ENCODE peak calls at places on chromosomes 4 and X, in seven cellular contexts. U, Z, N, R, M, X and G are unnamed samples.

GRCh38 chrX:39194673-39195072 is 393.4 kb downstream of the MID1IP1 start:
- DNase-seq in U (no peak), Z (no peak), N (no peak), R (no peak), M (no peak), X (no peak), G (no peak)

GRCh38 chr4:163404080-163404479 is 60.4 kb downstream of the NPY5R start:
- DNase-seq in U (no peak), Z (no peak), N (no peak), R (no peak), M (no peak), X (no peak), G (no peak)

GRCh38 chr4:106344324-106344970 is 24.1 kb downstream of the GIMD1 start:
- DNase-seq in U (peak), Z (no peak), N (no peak), R (peak), M (no peak), X (no peak), G (no peak)

GRCh38 chr4:93313207-93313606 is 515.3 kb upstream of the ATOH1 start:
- DNase-seq in U (no peak), Z (no peak), N (no peak), R (peak), M (no peak), X (no peak), G (no peak)

GRCh38 chr4:121675715-121676114 is 21.1 kb downstream of the ANXA5 start:
- DNase-seq in U (no peak), Z (no peak), N (no peak), R (no peak), M (no peak), X (no peak), G (no peak)

GRCh38 chr4:153218961-153219360 is 14.7 kb downstream of the TRIM2 start:
- DNase-seq in U (no peak), Z (no peak), N (no peak), R (peak), M (no peak), X (no peak), G (no peak)

GRCh38 chrX:97310373-97310772 is 426.7 kb downstream of the RPA4 start:
- DNase-seq in U (no peak), Z (no peak), N (no peak), R (peak), M (no peak), X (no peak), G (no peak)

GRCh38 chr4:98908182-98908581 is 20.8 kb downstream of the EIF4E start:
- DNase-seq in U (no peak), Z (no peak), N (no peak), R (peak), M (no peak), X (no peak), G (no peak)

GRCh38 chrX:88886908-88887307 is 139.9 kb downstream of the CPXCR1 start:
- DNase-seq in U (no peak), Z (no peak), N (no peak), R (no peak), M (no peak), X (no peak), G (no peak)

GRCh38 chr4:23297327-23297726 is 592.5 kb downstream of the PPARGC1A start:
- DNase-seq in U (no peak), Z (no peak), N (no peak), R (no peak), M (no peak), X (no peak), G (no peak)

DNA sequence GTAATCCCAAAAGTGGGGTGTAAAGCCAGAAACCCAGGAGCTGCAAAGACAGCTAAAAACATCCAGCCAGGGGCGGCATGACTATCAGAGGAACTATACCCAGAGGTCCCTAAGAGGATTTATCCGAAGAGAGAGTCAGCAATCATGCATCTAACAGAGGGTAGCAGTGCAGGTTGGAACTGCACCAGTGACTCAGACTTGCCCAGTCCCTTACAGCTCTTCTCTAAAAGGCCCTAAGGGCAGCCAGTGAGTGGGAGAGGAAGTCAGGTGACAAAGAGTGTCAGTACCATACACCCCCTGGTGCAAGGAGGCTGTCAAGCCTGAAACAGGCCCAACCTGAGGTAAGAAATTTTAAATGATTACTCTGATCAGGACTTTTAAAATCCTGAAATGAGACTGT is 88.1 kb downstream of the CAMK2D start:
- DNase-seq in U (no peak), Z (no peak), N (no peak), R (peak), M (no peak), X (no peak), G (no peak)
- TF ChIP-seq CTCF in U (no peak), Z (no peak), N (no peak), R (no peak), M (no peak), X (no peak), G (no peak)

GRCh38 chr4:24473309-24473721 is 111.0 kb downstream of the DHX15 start:
- DNase-seq in U (no peak), Z (no peak), N (no peak), R (peak), M (no peak), X (peak), G (no peak)
- TF ChIP-seq CTCF in U (no peak), Z (no peak), N (peak), R (no peak), M (peak), X (no peak), G (peak)

DNA sequence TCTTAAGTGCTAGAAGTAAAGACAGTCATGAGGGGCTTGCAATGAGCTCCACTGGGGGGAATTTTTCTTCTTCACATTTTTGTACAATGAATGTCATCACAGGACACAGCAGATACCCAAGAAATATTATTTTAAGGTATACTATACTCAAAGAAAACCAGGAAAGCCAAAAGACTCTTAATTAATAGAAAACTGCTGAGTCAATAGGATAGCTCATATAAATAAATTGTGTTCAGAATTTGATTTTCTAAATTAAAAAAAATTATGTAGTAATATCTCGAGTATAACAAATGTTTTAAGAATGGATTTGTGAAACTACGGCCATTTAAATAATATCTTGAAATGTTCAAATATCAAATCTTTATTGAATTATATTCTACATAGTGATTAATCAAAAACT is 25.7 kb upstream of the CXCL8 start:
- DNase-seq in U (no peak), Z (no peak), N (no peak), R (no peak), M (no peak), X (no peak), G (no peak)
- TF ChIP-seq CTCF in U (no peak), Z (no peak), N (no peak), R (no peak), M (no peak), X (no peak), G (no peak)

DNA sequence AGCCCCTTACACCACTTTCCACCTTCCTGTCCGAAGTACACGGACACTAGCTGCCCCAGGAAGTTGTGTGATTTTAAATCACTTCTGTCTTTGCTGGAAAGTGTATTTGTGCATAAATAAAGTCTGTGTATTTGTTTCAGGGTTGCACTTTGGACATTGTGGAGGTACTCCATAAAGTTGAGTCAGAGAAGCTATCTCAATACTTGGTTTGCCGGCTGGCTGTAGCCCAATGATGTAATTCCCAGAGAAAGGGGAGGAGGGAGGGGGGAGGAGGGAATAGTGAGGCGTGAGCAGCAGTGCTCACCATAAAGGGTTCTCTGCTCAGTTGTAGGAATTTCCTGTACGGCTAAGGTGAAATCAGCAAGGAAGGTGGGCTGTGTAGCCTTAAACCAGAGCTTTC is 7.5 kb downstream of the APEX2 start:
- DNase-seq in U (peak), Z (no peak), N (no peak), R (peak), M (no peak), X (no peak), G (no peak)
- TF ChIP-seq CTCF in U (no peak), Z (no peak), N (no peak), R (no peak), M (no peak), X (no peak), G (no peak)

DNA sequence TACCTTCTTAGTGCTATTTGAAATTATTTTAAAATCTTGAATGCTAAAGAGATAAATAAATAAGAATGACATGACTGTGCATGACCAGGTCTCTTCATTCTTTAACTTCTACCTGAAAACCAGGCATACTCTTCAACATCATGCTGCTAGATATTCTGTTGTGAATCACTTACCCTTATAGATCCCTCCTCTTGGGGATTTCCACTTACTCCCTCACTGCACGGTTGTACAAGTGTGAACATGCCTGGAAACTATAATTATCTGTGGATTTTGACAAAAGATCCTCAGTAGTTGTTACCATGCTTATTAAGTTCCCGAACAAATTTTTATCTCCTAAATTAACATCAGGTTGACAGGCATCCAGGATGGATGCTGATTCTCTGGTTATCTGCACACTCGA is 54.3 kb downstream of the ADGRL3 start:
- DNase-seq in U (no peak), Z (no peak), N (no peak), R (peak), M (no peak), X (no peak), G (no peak)
- TF ChIP-seq CTCF in U (no peak), Z (no peak), N (no peak), R (no peak), M (no peak), X (no peak), G (no peak)

DNA sequence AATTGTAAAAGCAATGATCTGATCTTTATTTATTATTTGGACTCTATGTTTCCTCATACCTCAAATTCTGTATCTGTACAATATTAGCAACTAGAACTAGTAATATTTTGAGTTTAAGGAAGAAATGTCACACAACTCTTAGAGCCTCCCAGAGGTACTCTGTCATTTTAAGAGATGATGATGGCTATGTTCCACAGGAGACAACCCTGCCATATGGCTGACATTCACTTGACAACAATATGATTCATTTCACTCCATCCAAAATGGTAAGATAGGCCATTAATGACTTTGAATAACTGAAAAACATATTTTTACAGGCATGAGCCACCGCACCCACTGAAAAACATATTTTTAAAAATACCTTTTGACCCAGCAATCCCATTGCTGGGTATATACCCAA is 190.3 kb downstream of the MAML3 start:
- DNase-seq in U (no peak), Z (no peak), N (no peak), R (no peak), M (no peak), X (no peak), G (no peak)
- TF ChIP-seq CTCF in U (no peak), Z (no peak), N (no peak), R (no peak), M (no peak), X (no peak), G (no peak)

DNA sequence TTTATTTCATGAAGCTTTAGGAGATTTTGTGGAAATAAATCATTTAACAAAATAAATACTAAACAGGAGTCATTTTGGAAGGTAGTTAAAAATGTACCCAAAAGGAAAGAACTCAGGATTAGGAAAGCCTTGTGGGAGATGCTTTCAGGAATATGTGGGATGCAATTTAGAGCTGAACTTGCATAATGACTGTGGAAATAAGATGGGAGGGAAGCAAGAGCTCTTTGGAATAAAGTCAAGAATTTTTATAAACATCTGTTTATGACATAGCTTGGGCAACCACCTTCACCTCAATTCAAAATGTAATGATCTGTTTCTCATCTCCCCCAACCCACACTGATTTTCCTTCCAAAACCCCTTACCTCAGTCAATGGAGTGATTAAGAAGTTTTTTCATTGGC is 623.8 kb downstream of the FAT4 start:
- DNase-seq in U (no peak), Z (no peak), N (no peak), R (no peak), M (no peak), X (no peak), G (no peak)
- TF ChIP-seq CTCF in U (no peak), Z (no peak), N (no peak), R (no peak), M (no peak), X (no peak), G (no peak)

GRCh38 chr4:140395668-140396067 is 22.2 kb downstream of the SCOC start:
- DNase-seq in U (no peak), Z (no peak), N (no peak), R (no peak), M (no peak), X (no peak), G (no peak)
- TF ChIP-seq CTCF in U (no peak), Z (no peak), N (no peak), R (no peak), M (no peak), X (no peak), G (peak)

GRCh38 chr4:184812181-184812542 is 13.6 kb downstream of the ACSL1 start:
- DNase-seq in U (no peak), Z (no peak), N (no peak), R (no peak), M (no peak), X (no peak), G (no peak)
- TF ChIP-seq CTCF in U (no peak), Z (no peak), N (no peak), R (no peak), M (no peak), X (no peak), G (no peak)

DNA sequence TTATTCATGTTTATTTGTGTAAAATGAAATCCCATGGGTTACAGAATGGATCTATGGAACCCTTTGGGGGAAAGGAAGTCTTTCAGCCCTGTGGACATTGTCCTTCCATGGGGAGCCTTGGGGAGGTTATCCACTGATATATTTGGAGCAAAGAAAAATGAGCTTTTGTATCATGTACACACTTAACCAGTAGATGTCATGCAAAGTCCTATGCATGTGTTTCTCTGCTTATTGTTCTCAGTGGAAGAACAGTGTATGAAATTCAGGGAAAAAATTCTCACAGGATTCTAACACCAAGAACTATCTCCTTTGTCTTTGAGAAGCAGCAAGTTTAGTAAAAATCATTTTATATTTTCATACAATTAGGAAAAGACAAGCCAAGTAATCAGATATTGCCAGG is 105.3 kb downstream of the DTHD1 start:
- DNase-seq in U (no peak), Z (no peak), N (no peak), R (no peak), M (no peak), X (no peak), G (no peak)
- TF ChIP-seq CTCF in U (no peak), Z (no peak), N (no peak), R (no peak), M (no peak), X (peak), G (peak)